ENCODE peak calls at places on chromosome 11, in eight cellular contexts. One of them, this sample, is unnamed.

GRCh38 chr11:109696191-109696897 is 274.4 kb downstream of the C11orf87 start:
- DNase-seq in tibial nerve: no peak
- DNase-seq in mucosa of descending colon: no peak
- DNase-seq in glutamatergic neuron: no peak
- DNase-seq in left ventricle myocardium inferior: no peak
- DNase-seq in WERI-Rb-1: no peak
- DNase-seq in Calu3: no peak
- DNase-seq in lower leg skin: no peak
- DNase-seq in this sample: no peak

GRCh38 chr11:71917646-71918045 is 10.7 kb downstream of the XNDC1N start:
- DNase-seq in left ventricle myocardium inferior: no peak
- DNase-seq in glutamatergic neuron: no peak
- DNase-seq in lower leg skin: no peak
- DNase-seq in mucosa of descending colon: no peak
- DNase-seq in WERI-Rb-1: no peak
- DNase-seq in Calu3: no peak
- DNase-seq in tibial nerve: no peak
- DNase-seq in this sample: no peak

GRCh38 chr11:14644396-14645246 is 1.0 kb downstream of the PDE3B start:
- DNase-seq in Calu3: peak; percentile 45
- DNase-seq in lower leg skin: no peak
- DNase-seq in glutamatergic neuron: peak; percentile 72
- DNase-seq in WERI-Rb-1: peak; percentile 32
- DNase-seq in tibial nerve: no peak
- DNase-seq in left ventricle myocardium inferior: peak; percentile 29
- DNase-seq in mucosa of descending colon: peak; percentile 50
- DNase-seq in this sample: peak; percentile 45

GRCh38 chr11:17604913-17605230 is 57.8 kb downstream of the OTOG start:
- DNase-seq in tibial nerve: no peak
- DNase-seq in WERI-Rb-1: no peak
- DNase-seq in Calu3: no peak
- DNase-seq in lower leg skin: peak; percentile 12
- DNase-seq in mucosa of descending colon: no peak
- DNase-seq in left ventricle myocardium inferior: no peak
- DNase-seq in glutamatergic neuron: no peak
- DNase-seq in this sample: no peak

GRCh38 chr11:20367313-20367948 is 3.9 kb downstream of the HTATIP2 start:
- DNase-seq in lower leg skin: peak; percentile 55
- DNase-seq in mucosa of descending colon: no peak
- DNase-seq in left ventricle myocardium inferior: no peak
- DNase-seq in Calu3: peak; percentile 44
- DNase-seq in glutamatergic neuron: no peak
- DNase-seq in tibial nerve: no peak
- DNase-seq in WERI-Rb-1: no peak
- DNase-seq in this sample: no peak

GRCh38 chr11:72684236-72684912 is 10.2 kb upstream of the PDE2A start:
- DNase-seq in lower leg skin: peak; percentile 63
- DNase-seq in tibial nerve: peak; percentile 55
- DNase-seq in glutamatergic neuron: peak; percentile 81
- DNase-seq in Calu3: peak; percentile 81
- DNase-seq in left ventricle myocardium inferior: peak; percentile 78
- DNase-seq in WERI-Rb-1: peak; percentile 79
- DNase-seq in mucosa of descending colon: peak; percentile 68
- DNase-seq in this sample: peak; percentile 79

GRCh38 chr11:6736495-6737121 is 35.2 kb downstream of the OR2AG2 start:
- DNase-seq in WERI-Rb-1: no peak
- DNase-seq in mucosa of descending colon: no peak
- DNase-seq in Calu3: no peak
- DNase-seq in lower leg skin: no peak
- DNase-seq in glutamatergic neuron: no peak
- DNase-seq in left ventricle myocardium inferior: no peak
- DNase-seq in tibial nerve: no peak
- DNase-seq in this sample: no peak

GRCh38 chr11:93704237-93704636 is 37.1 kb downstream of the TAF1D start:
- DNase-seq in tibial nerve: no peak
- DNase-seq in Calu3: peak; percentile 15
- DNase-seq in left ventricle myocardium inferior: no peak
- DNase-seq in lower leg skin: no peak
- DNase-seq in glutamatergic neuron: no peak
- DNase-seq in WERI-Rb-1: no peak
- DNase-seq in mucosa of descending colon: no peak
- DNase-seq in this sample: no peak

GRCh38 chr11:2826679-2827056 is 58.9 kb downstream of the CDKN1C start:
- DNase-seq in left ventricle myocardium inferior: peak; percentile 17
- DNase-seq in Calu3: no peak
- DNase-seq in WERI-Rb-1: no peak
- DNase-seq in mucosa of descending colon: no peak
- DNase-seq in lower leg skin: no peak
- DNase-seq in tibial nerve: no peak
- DNase-seq in glutamatergic neuron: peak; percentile 3
- DNase-seq in this sample: no peak

GRCh38 chr11:62665630-62666258 is 632 bp downstream of the CSKMT start:
- DNase-seq in mucosa of descending colon: peak; percentile 63
- DNase-seq in Calu3: peak; percentile 30
- DNase-seq in tibial nerve: no peak
- DNase-seq in left ventricle myocardium inferior: no peak
- DNase-seq in WERI-Rb-1: peak; percentile 60
- DNase-seq in lower leg skin: no peak
- DNase-seq in glutamatergic neuron: peak; percentile 50
- DNase-seq in this sample: peak; percentile 52

GRCh38 chr11:76206077-76206326 is 300 bp downstream of the WNT11 start:
- DNase-seq in glutamatergic neuron: no peak
- DNase-seq in lower leg skin: no peak
- DNase-seq in Calu3: no peak
- DNase-seq in WERI-Rb-1: no peak
- DNase-seq in tibial nerve: no peak
- DNase-seq in mucosa of descending colon: no peak
- DNase-seq in left ventricle myocardium inferior: no peak
- DNase-seq in this sample: no peak

GRCh38 chr11:43835104-43835503 is 45.5 kb upstream of the ALKBH3 start:
- DNase-seq in left ventricle myocardium inferior: no peak
- DNase-seq in WERI-Rb-1: peak; percentile 58
- DNase-seq in tibial nerve: no peak
- DNase-seq in glutamatergic neuron: no peak
- DNase-seq in Calu3: no peak
- DNase-seq in lower leg skin: no peak
- DNase-seq in mucosa of descending colon: no peak
- DNase-seq in this sample: no peak

GRCh38 chr11:65113361-65113756 is 1.7 kb downstream of the TM7SF2 start:
- DNase-seq in mucosa of descending colon: no peak
- DNase-seq in glutamatergic neuron: no peak
- DNase-seq in WERI-Rb-1: no peak
- DNase-seq in lower leg skin: no peak
- DNase-seq in Calu3: no peak
- DNase-seq in left ventricle myocardium inferior: no peak
- DNase-seq in tibial nerve: no peak
- DNase-seq in this sample: no peak

GRCh38 chr11:83736689-83737088 is 450.5 kb upstream of the CCDC90B start:
- DNase-seq in tibial nerve: no peak
- DNase-seq in Calu3: no peak
- DNase-seq in mucosa of descending colon: no peak
- DNase-seq in left ventricle myocardium inferior: no peak
- DNase-seq in WERI-Rb-1: no peak
- DNase-seq in glutamatergic neuron: no peak
- DNase-seq in lower leg skin: no peak
- DNase-seq in this sample: no peak

GRCh38 chr11:47980907-47981621 is 705 bp downstream of the PTPRJ start:
- DNase-seq in left ventricle myocardium inferior: peak; percentile 35
- DNase-seq in lower leg skin: no peak
- DNase-seq in WERI-Rb-1: peak; percentile 45
- DNase-seq in tibial nerve: no peak
- DNase-seq in mucosa of descending colon: peak; percentile 64
- DNase-seq in Calu3: peak; percentile 62
- DNase-seq in glutamatergic neuron: peak; percentile 73
- DNase-seq in this sample: peak; percentile 59

GRCh38 chr11:44766112-44766971 is 39.6 kb downstream of the TSPAN18 start:
- DNase-seq in mucosa of descending colon: peak; percentile 17
- DNase-seq in left ventricle myocardium inferior: peak; percentile 73
- DNase-seq in WERI-Rb-1: peak; percentile 93
- DNase-seq in glutamatergic neuron: no peak
- DNase-seq in lower leg skin: no peak
- DNase-seq in tibial nerve: no peak
- DNase-seq in Calu3: no peak
- DNase-seq in this sample: no peak

GRCh38 chr11:68843052-68843561 is 1.4 kb upstream of the CPT1A start:
- DNase-seq in WERI-Rb-1: no peak
- DNase-seq in Calu3: peak; percentile 11
- DNase-seq in left ventricle myocardium inferior: no peak
- DNase-seq in tibial nerve: no peak
- DNase-seq in lower leg skin: no peak
- DNase-seq in mucosa of descending colon: peak; percentile 62
- DNase-seq in glutamatergic neuron: no peak
- DNase-seq in this sample: peak; percentile 57

GRCh38 chr11:124167852-124168251 is 15.3 kb upstream of the OR10D3 start:
- DNase-seq in tibial nerve: no peak
- DNase-seq in glutamatergic neuron: no peak
- DNase-seq in mucosa of descending colon: no peak
- DNase-seq in left ventricle myocardium inferior: no peak
- DNase-seq in Calu3: no peak
- DNase-seq in WERI-Rb-1: peak; percentile 73
- DNase-seq in lower leg skin: no peak
- DNase-seq in this sample: no peak

GRCh38 chr11:68168694-68169093 is 44.4 kb downstream of the KMT5B start:
- DNase-seq in mucosa of descending colon: no peak
- DNase-seq in left ventricle myocardium inferior: no peak
- DNase-seq in Calu3: no peak
- DNase-seq in lower leg skin: no peak
- DNase-seq in tibial nerve: no peak
- DNase-seq in glutamatergic neuron: no peak
- DNase-seq in WERI-Rb-1: no peak
- DNase-seq in this sample: no peak

GRCh38 chr11:5891216-5891800 is 1.7 kb upstream of the OR52E5 start:
- DNase-seq in tibial nerve: no peak
- DNase-seq in mucosa of descending colon: no peak
- DNase-seq in Calu3: no peak
- DNase-seq in WERI-Rb-1: no peak
- DNase-seq in glutamatergic neuron: no peak
- DNase-seq in lower leg skin: no peak
- DNase-seq in left ventricle myocardium inferior: no peak
- DNase-seq in this sample: no peak

GRCh38 chr11:57668467-57668890 is 565 bp downstream of the ZDHHC5 start:
- DNase-seq in Calu3: no peak
- DNase-seq in lower leg skin: no peak
- DNase-seq in WERI-Rb-1: no peak
- DNase-seq in glutamatergic neuron: no peak
- DNase-seq in left ventricle myocardium inferior: no peak
- DNase-seq in mucosa of descending colon: no peak
- DNase-seq in tibial nerve: no peak
- DNase-seq in this sample: no peak

GRCh38 chr11:33959855-33960400 is 68.1 kb upstream of the LMO2 start:
- DNase-seq in Calu3: no peak
- DNase-seq in glutamatergic neuron: no peak
- DNase-seq in tibial nerve: no peak
- DNase-seq in mucosa of descending colon: no peak
- DNase-seq in left ventricle myocardium inferior: no peak
- DNase-seq in lower leg skin: no peak
- DNase-seq in WERI-Rb-1: no peak
- DNase-seq in this sample: no peak
- TF ChIP-seq CTCF in Calu3: no peak
- TF ChIP-seq CTCF in glutamatergic neuron: no peak
- TF ChIP-seq CTCF in tibial nerve: no peak
- TF ChIP-seq CTCF in mucosa of descending colon: no peak
- TF ChIP-seq CTCF in left ventricle myocardium inferior: no peak
- TF ChIP-seq CTCF in lower leg skin: no peak
- TF ChIP-seq CTCF in WERI-Rb-1: no peak
- TF ChIP-seq CTCF in this sample: no peak

GRCh38 chr11:128948583-128948982 is 5.9 kb upstream of the TP53AIP1 start:
- DNase-seq in lower leg skin: no peak
- DNase-seq in mucosa of descending colon: no peak
- DNase-seq in tibial nerve: no peak
- DNase-seq in glutamatergic neuron: no peak
- DNase-seq in left ventricle myocardium inferior: no peak
- DNase-seq in WERI-Rb-1: peak; percentile 30
- DNase-seq in Calu3: peak; percentile 17
- DNase-seq in this sample: no peak
- TF ChIP-seq CTCF in lower leg skin: no peak
- TF ChIP-seq CTCF in mucosa of descending colon: no peak
- TF ChIP-seq CTCF in tibial nerve: no peak
- TF ChIP-seq CTCF in glutamatergic neuron: no peak
- TF ChIP-seq CTCF in left ventricle myocardium inferior: peak; percentile 47
- TF ChIP-seq CTCF in WERI-Rb-1: peak; percentile 72
- TF ChIP-seq CTCF in Calu3: no peak
- TF ChIP-seq CTCF in this sample: peak; percentile 10

GRCh38 chr11:29634248-29634647 is 382.6 kb downstream of the KCNA4 start:
- DNase-seq in glutamatergic neuron: no peak
- DNase-seq in Calu3: no peak
- DNase-seq in left ventricle myocardium inferior: no peak
- DNase-seq in lower leg skin: no peak
- DNase-seq in WERI-Rb-1: no peak
- DNase-seq in tibial nerve: no peak
- DNase-seq in mucosa of descending colon: no peak
- DNase-seq in this sample: no peak
- TF ChIP-seq CTCF in glutamatergic neuron: peak; percentile 44
- TF ChIP-seq CTCF in Calu3: no peak
- TF ChIP-seq CTCF in left ventricle myocardium inferior: peak; percentile 47
- TF ChIP-seq CTCF in lower leg skin: no peak
- TF ChIP-seq CTCF in WERI-Rb-1: peak; percentile 48
- TF ChIP-seq CTCF in tibial nerve: no peak
- TF ChIP-seq CTCF in mucosa of descending colon: no peak
- TF ChIP-seq CTCF in this sample: no peak

GRCh38 chr11:119047205-119047604 is 9.8 kb downstream of the HYOU1 start:
- DNase-seq in glutamatergic neuron: no peak
- DNase-seq in mucosa of descending colon: no peak
- DNase-seq in Calu3: no peak
- DNase-seq in tibial nerve: no peak
- DNase-seq in lower leg skin: no peak
- DNase-seq in WERI-Rb-1: no peak
- DNase-seq in left ventricle myocardium inferior: no peak
- DNase-seq in this sample: no peak

GRCh38 chr11:119046489-119046888 is 10.5 kb downstream of the HYOU1 start:
- DNase-seq in lower leg skin: no peak
- DNase-seq in left ventricle myocardium inferior: no peak
- DNase-seq in Calu3: no peak
- DNase-seq in glutamatergic neuron: no peak
- DNase-seq in mucosa of descending colon: no peak
- DNase-seq in WERI-Rb-1: no peak
- DNase-seq in tibial nerve: no peak
- DNase-seq in this sample: no peak

GRCh38 chr11:119041821-119042514 is 11.3 kb upstream of the SLC37A4 start:
- DNase-seq in tibial nerve: no peak
- DNase-seq in glutamatergic neuron: no peak
- DNase-seq in WERI-Rb-1: no peak
- DNase-seq in left ventricle myocardium inferior: no peak
- DNase-seq in Calu3: no peak
- DNase-seq in lower leg skin: no peak
- DNase-seq in mucosa of descending colon: no peak
- DNase-seq in this sample: no peak

GRCh38 chr11:119048644-119049043 is 8.4 kb downstream of the HYOU1 start:
- DNase-seq in mucosa of descending colon: no peak
- DNase-seq in tibial nerve: no peak
- DNase-seq in WERI-Rb-1: no peak
- DNase-seq in Calu3: no peak
- DNase-seq in glutamatergic neuron: no peak
- DNase-seq in lower leg skin: no peak
- DNase-seq in left ventricle myocardium inferior: no peak
- DNase-seq in this sample: no peak

DNA sequence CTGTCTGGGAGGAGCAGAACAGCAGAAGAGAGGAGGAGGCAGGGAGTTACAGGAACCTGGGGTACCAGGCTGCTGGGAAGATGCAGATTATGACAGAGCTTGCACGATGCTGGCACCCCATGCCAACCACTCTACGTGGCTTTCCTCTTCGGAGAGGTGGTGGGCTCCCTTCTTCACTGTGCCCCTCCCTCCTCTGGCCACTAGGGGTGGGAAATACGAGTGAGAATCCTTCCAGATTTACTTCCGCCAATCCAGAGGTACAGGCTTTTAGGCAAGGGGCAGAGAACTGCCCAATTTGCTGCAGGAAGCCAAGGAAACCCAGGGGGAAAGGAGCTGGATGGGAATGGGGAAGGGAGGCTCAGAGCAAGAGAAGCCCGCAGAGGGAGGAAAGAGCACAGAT is 12.3 kb downstream of the HYOU1 start:
- DNase-seq in Calu3: no peak
- DNase-seq in left ventricle myocardium inferior: no peak
- DNase-seq in WERI-Rb-1: no peak
- DNase-seq in tibial nerve: no peak
- DNase-seq in lower leg skin: no peak
- DNase-seq in mucosa of descending colon: no peak
- DNase-seq in glutamatergic neuron: no peak
- DNase-seq in this sample: no peak
- TF ChIP-seq CTCF in Calu3: no peak
- TF ChIP-seq CTCF in left ventricle myocardium inferior: no peak
- TF ChIP-seq CTCF in WERI-Rb-1: peak; percentile 35
- TF ChIP-seq CTCF in tibial nerve: no peak
- TF ChIP-seq CTCF in lower leg skin: no peak
- TF ChIP-seq CTCF in mucosa of descending colon: no peak
- TF ChIP-seq CTCF in glutamatergic neuron: peak; percentile 33
- TF ChIP-seq CTCF in this sample: no peak

This sample was measured in GM10248.